ENCODE peak calls at places on chromosomes 4 and X, in ten cellular contexts. One of them, this sample, is unnamed.
A peak's percentile ranks its signal among the peaks of the same experiment; 100 is the strongest.

GRCh38 chr4:157221895-157222763 is 1.6 kb downstream of the GRIA2 start:
- DNase-seq in psoas muscle: no peak
- DNase-seq in endothelial cell of umbilical vein: peak; percentile 11
- DNase-seq in uterus: peak; percentile 52
- DNase-seq in suprapubic skin: no peak
- DNase-seq in IMR-90: no peak
- DNase-seq in thoracic aorta: no peak
- DNase-seq in ovary: no peak
- DNase-seq in upper lobe of left lung: no peak
- DNase-seq in upper lobe of right lung: no peak
- DNase-seq in this sample: peak; percentile 67

GRCh38 chr4:13990596-13991589 is 363.4 kb upstream of the BOD1L1 start:
- DNase-seq in psoas muscle: no peak
- DNase-seq in endothelial cell of umbilical vein: no peak
- DNase-seq in uterus: no peak
- DNase-seq in suprapubic skin: no peak
- DNase-seq in IMR-90: peak; percentile 25
- DNase-seq in thoracic aorta: no peak
- DNase-seq in ovary: no peak
- DNase-seq in upper lobe of left lung: peak; percentile 36
- DNase-seq in upper lobe of right lung: no peak
- DNase-seq in this sample: no peak

GRCh38 chrX:103688949-103689348 is 2.5 kb upstream of the MORF4L2 start:
- DNase-seq in psoas muscle: no peak
- DNase-seq in endothelial cell of umbilical vein: peak; percentile 29
- DNase-seq in uterus: no peak
- DNase-seq in suprapubic skin: no peak
- DNase-seq in IMR-90: peak; percentile 44
- DNase-seq in thoracic aorta: no peak
- DNase-seq in ovary: no peak
- DNase-seq in upper lobe of left lung: no peak
- DNase-seq in upper lobe of right lung: no peak
- DNase-seq in this sample: no peak

GRCh38 chr4:70564033-70564432 is 28.0 kb upstream of the AMBN start:
- DNase-seq in psoas muscle: no peak
- DNase-seq in endothelial cell of umbilical vein: no peak
- DNase-seq in uterus: no peak
- DNase-seq in suprapubic skin: no peak
- DNase-seq in IMR-90: no peak
- DNase-seq in thoracic aorta: no peak
- DNase-seq in ovary: no peak
- DNase-seq in upper lobe of left lung: no peak
- DNase-seq in upper lobe of right lung: no peak
- DNase-seq in this sample: no peak

GRCh38 chr4:150328496-150328895 is 250.3 kb downstream of the DCLK2 start:
- DNase-seq in psoas muscle: no peak
- DNase-seq in endothelial cell of umbilical vein: no peak
- DNase-seq in uterus: no peak
- DNase-seq in suprapubic skin: no peak
- DNase-seq in IMR-90: no peak
- DNase-seq in thoracic aorta: no peak
- DNase-seq in ovary: no peak
- DNase-seq in upper lobe of left lung: no peak
- DNase-seq in upper lobe of right lung: no peak
- DNase-seq in this sample: no peak

GRCh38 chr4:183716302-183716701 is 57.2 kb downstream of the TRAPPC11 start:
- DNase-seq in psoas muscle: no peak
- DNase-seq in endothelial cell of umbilical vein: no peak
- DNase-seq in uterus: no peak
- DNase-seq in suprapubic skin: no peak
- DNase-seq in IMR-90: no peak
- DNase-seq in thoracic aorta: no peak
- DNase-seq in ovary: no peak
- DNase-seq in upper lobe of left lung: no peak
- DNase-seq in upper lobe of right lung: no peak
- DNase-seq in this sample: no peak

GRCh38 chrX:137982791-137983190 is 416.9 kb downstream of the ZIC3 start:
- DNase-seq in psoas muscle: no peak
- DNase-seq in endothelial cell of umbilical vein: no peak
- DNase-seq in uterus: no peak
- DNase-seq in suprapubic skin: no peak
- DNase-seq in IMR-90: no peak
- DNase-seq in thoracic aorta: no peak
- DNase-seq in ovary: no peak
- DNase-seq in upper lobe of left lung: no peak
- DNase-seq in upper lobe of right lung: no peak
- DNase-seq in this sample: no peak

GRCh38 chrX:105822138-105823091 is at the start of gene NRK:
- DNase-seq in psoas muscle: peak; percentile 20
- DNase-seq in endothelial cell of umbilical vein: peak; percentile 31
- DNase-seq in uterus: peak; percentile 19
- DNase-seq in suprapubic skin: no peak
- DNase-seq in IMR-90: no peak
- DNase-seq in thoracic aorta: no peak
- DNase-seq in ovary: peak; percentile 71
- DNase-seq in upper lobe of left lung: no peak
- DNase-seq in upper lobe of right lung: peak; percentile 51
- DNase-seq in this sample: no peak

GRCh38 chrX:68647156-68647957 is at the start of gene STARD8:
- DNase-seq in psoas muscle: no peak
- DNase-seq in endothelial cell of umbilical vein: peak; percentile 57
- DNase-seq in uterus: peak; percentile 34
- DNase-seq in suprapubic skin: no peak
- DNase-seq in IMR-90: peak; percentile 45
- DNase-seq in thoracic aorta: peak; percentile 7
- DNase-seq in ovary: peak; percentile 37
- DNase-seq in upper lobe of left lung: peak; percentile 25
- DNase-seq in upper lobe of right lung: peak; percentile 61
- DNase-seq in this sample: no peak

GRCh38 chr4:10832989-10833635 is 148.5 kb upstream of the CLNK start:
- DNase-seq in psoas muscle: no peak
- DNase-seq in endothelial cell of umbilical vein: no peak
- DNase-seq in uterus: no peak
- DNase-seq in suprapubic skin: no peak
- DNase-seq in IMR-90: no peak
- DNase-seq in thoracic aorta: no peak
- DNase-seq in ovary: no peak
- DNase-seq in upper lobe of left lung: no peak
- DNase-seq in upper lobe of right lung: no peak
- DNase-seq in this sample: no peak

GRCh38 chr4:6875431-6875831 is 34.2 kb upstream of the TBC1D14 start:
- DNase-seq in psoas muscle: peak; percentile 78
- DNase-seq in endothelial cell of umbilical vein: no peak
- DNase-seq in uterus: no peak
- DNase-seq in suprapubic skin: no peak
- DNase-seq in IMR-90: no peak
- DNase-seq in thoracic aorta: no peak
- DNase-seq in ovary: no peak
- DNase-seq in upper lobe of left lung: peak; percentile 83
- DNase-seq in upper lobe of right lung: peak; percentile 79
- DNase-seq in this sample: no peak

GRCh38 chr4:70703695-70704332 is 15.5 kb downstream of the UTP3 start:
- DNase-seq in psoas muscle: no peak
- DNase-seq in endothelial cell of umbilical vein: peak; percentile 67
- DNase-seq in uterus: peak; percentile 24
- DNase-seq in suprapubic skin: no peak
- DNase-seq in IMR-90: peak; percentile 83
- DNase-seq in thoracic aorta: no peak
- DNase-seq in ovary: no peak
- DNase-seq in upper lobe of left lung: no peak
- DNase-seq in upper lobe of right lung: no peak
- DNase-seq in this sample: peak; percentile 37

GRCh38 chr4:123545569-123546122 is 149.1 kb downstream of the SPRY1 start:
- DNase-seq in psoas muscle: no peak
- DNase-seq in endothelial cell of umbilical vein: no peak
- DNase-seq in uterus: no peak
- DNase-seq in suprapubic skin: no peak
- DNase-seq in IMR-90: no peak
- DNase-seq in thoracic aorta: no peak
- DNase-seq in ovary: no peak
- DNase-seq in upper lobe of left lung: no peak
- DNase-seq in upper lobe of right lung: no peak
- DNase-seq in this sample: no peak

DNA sequence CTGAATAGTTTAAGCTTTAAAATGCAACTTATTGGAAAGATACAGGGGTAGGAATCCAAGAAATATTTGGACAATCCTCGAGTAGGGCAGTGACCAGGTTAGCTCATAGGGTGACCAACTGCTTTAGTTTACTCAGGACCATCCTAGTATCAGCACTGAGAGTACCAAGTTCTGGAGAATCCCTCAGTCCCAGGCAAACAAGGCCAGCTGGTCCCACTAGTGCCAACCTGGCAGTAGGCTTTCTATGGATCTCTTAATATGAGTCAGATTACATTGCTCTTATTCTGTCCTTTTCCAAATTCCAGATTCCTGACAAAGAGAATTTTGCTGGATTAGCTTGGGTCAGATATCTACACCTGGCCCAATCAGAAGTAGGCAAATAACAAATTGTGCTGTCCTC is 493.7 kb downstream of the KCNIP4 start:
- DNase-seq in psoas muscle: no peak
- DNase-seq in endothelial cell of umbilical vein: no peak
- DNase-seq in uterus: no peak
- DNase-seq in suprapubic skin: no peak
- DNase-seq in IMR-90: no peak
- DNase-seq in thoracic aorta: no peak
- DNase-seq in ovary: no peak
- DNase-seq in upper lobe of left lung: no peak
- DNase-seq in upper lobe of right lung: no peak
- DNase-seq in this sample: no peak
- TF ChIP-seq CTCF in psoas muscle: no peak
- TF ChIP-seq CTCF in endothelial cell of umbilical vein: no peak
- TF ChIP-seq CTCF in uterus: no peak
- TF ChIP-seq CTCF in suprapubic skin: no peak
- TF ChIP-seq CTCF in IMR-90: no peak
- TF ChIP-seq CTCF in thoracic aorta: no peak
- TF ChIP-seq CTCF in ovary: no peak
- TF ChIP-seq CTCF in upper lobe of left lung: no peak
- TF ChIP-seq CTCF in upper lobe of right lung: no peak
- TF ChIP-seq CTCF in this sample: no peak

GRCh38 chr4:3369781-3370660 is 71.7 kb upstream of the HGFAC start:
- DNase-seq in psoas muscle: no peak
- DNase-seq in endothelial cell of umbilical vein: peak; percentile 83
- DNase-seq in uterus: peak; percentile 56
- DNase-seq in suprapubic skin: no peak
- DNase-seq in IMR-90: peak; percentile 94
- DNase-seq in thoracic aorta: no peak
- DNase-seq in ovary: peak; percentile 54
- DNase-seq in upper lobe of left lung: peak; percentile 53
- DNase-seq in upper lobe of right lung: no peak
- DNase-seq in this sample: peak; percentile 53
- H3K27ac ChIP-seq in psoas muscle: peak overlapping the region; percentile 6
- H3K27ac ChIP-seq in endothelial cell of umbilical vein: peak overlapping the region; percentile 72
- H3K27ac ChIP-seq in uterus: no peak overlapping the region
- H3K27ac ChIP-seq in suprapubic skin: no peak overlapping the region
- H3K27ac ChIP-seq in IMR-90: no peak overlapping the region
- H3K27ac ChIP-seq in thoracic aorta: no peak overlapping the region
- H3K27ac ChIP-seq in ovary: no peak overlapping the region
- H3K27ac ChIP-seq in upper lobe of left lung: peak overlapping the region; percentile 62
- H3K27ac ChIP-seq in upper lobe of right lung: peak overlapping the region; percentile 56
- H3K27ac ChIP-seq in this sample: peak overlapping the region; percentile 59

DNA sequence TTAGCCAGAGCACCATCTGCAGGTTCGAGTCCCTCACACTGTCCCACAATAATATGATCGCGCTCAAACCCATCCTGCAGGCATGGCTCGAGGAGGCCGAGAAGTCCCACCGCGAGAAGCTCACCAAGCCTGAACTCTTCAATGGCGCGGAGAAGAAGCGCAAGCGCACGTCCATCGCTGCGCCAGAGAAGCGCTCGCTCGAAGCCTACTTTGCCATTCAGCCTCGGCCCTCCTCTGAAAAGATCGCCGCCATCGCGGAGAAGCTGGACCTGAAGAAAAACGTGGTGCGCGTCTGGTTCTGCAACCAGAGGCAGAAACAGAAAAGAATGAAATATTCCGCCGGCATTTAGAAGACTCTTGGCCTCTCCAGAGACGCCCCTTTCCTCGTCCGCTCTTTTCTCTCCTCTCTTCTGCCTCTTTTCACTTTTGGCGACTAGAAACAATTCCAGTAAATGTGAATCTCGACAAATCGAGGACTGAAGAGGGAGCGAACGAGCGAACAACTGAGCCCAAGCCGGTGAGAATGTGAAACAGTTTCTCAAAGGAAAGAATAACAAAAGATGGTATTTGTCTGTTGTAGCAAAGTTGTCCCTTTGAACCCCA is 1.9 kb downstream of the POU4F2 start:
- DNase-seq in psoas muscle: no peak
- DNase-seq in endothelial cell of umbilical vein: no peak
- DNase-seq in uterus: no peak
- DNase-seq in suprapubic skin: no peak
- DNase-seq in IMR-90: no peak
- DNase-seq in thoracic aorta: no peak
- DNase-seq in ovary: no peak
- DNase-seq in upper lobe of left lung: no peak
- DNase-seq in upper lobe of right lung: no peak
- DNase-seq in this sample: no peak
- TF ChIP-seq CTCF in psoas muscle: no peak
- TF ChIP-seq CTCF in endothelial cell of umbilical vein: no peak
- TF ChIP-seq CTCF in uterus: no peak
- TF ChIP-seq CTCF in suprapubic skin: no peak
- TF ChIP-seq CTCF in IMR-90: no peak
- TF ChIP-seq CTCF in thoracic aorta: no peak
- TF ChIP-seq CTCF in ovary: no peak
- TF ChIP-seq CTCF in upper lobe of left lung: no peak
- TF ChIP-seq CTCF in upper lobe of right lung: no peak
- TF ChIP-seq CTCF in this sample: no peak

GRCh38 chr4:40612831-40613230 is 16.8 kb downstream of the RBM47 start:
- DNase-seq in psoas muscle: no peak
- DNase-seq in endothelial cell of umbilical vein: no peak
- DNase-seq in uterus: no peak
- DNase-seq in suprapubic skin: no peak
- DNase-seq in IMR-90: no peak
- DNase-seq in thoracic aorta: no peak
- DNase-seq in ovary: no peak
- DNase-seq in upper lobe of left lung: no peak
- DNase-seq in upper lobe of right lung: no peak
- DNase-seq in this sample: no peak

GRCh38 chr4:40613456-40613855 is 16.2 kb downstream of the RBM47 start:
- DNase-seq in psoas muscle: no peak
- DNase-seq in endothelial cell of umbilical vein: no peak
- DNase-seq in uterus: no peak
- DNase-seq in suprapubic skin: no peak
- DNase-seq in IMR-90: peak; percentile 79
- DNase-seq in thoracic aorta: no peak
- DNase-seq in ovary: no peak
- DNase-seq in upper lobe of left lung: no peak
- DNase-seq in upper lobe of right lung: no peak
- DNase-seq in this sample: no peak

GRCh38 chr4:40606239-40606767 is 23.4 kb downstream of the RBM47 start:
- DNase-seq in psoas muscle: no peak
- DNase-seq in endothelial cell of umbilical vein: no peak
- DNase-seq in uterus: no peak
- DNase-seq in suprapubic skin: no peak
- DNase-seq in IMR-90: no peak
- DNase-seq in thoracic aorta: no peak
- DNase-seq in ovary: no peak
- DNase-seq in upper lobe of left lung: no peak
- DNase-seq in upper lobe of right lung: no peak
- DNase-seq in this sample: no peak

GRCh38 chr4:40607224-40607623 is 22.4 kb downstream of the RBM47 start:
- DNase-seq in psoas muscle: no peak
- DNase-seq in endothelial cell of umbilical vein: no peak
- DNase-seq in uterus: no peak
- DNase-seq in suprapubic skin: no peak
- DNase-seq in IMR-90: peak; percentile 27
- DNase-seq in thoracic aorta: no peak
- DNase-seq in ovary: no peak
- DNase-seq in upper lobe of left lung: no peak
- DNase-seq in upper lobe of right lung: no peak
- DNase-seq in this sample: no peak

GRCh38 chr4:40608628-40609027 is 21.0 kb downstream of the RBM47 start:
- DNase-seq in psoas muscle: no peak
- DNase-seq in endothelial cell of umbilical vein: no peak
- DNase-seq in uterus: no peak
- DNase-seq in suprapubic skin: no peak
- DNase-seq in IMR-90: peak; percentile 44
- DNase-seq in thoracic aorta: no peak
- DNase-seq in ovary: no peak
- DNase-seq in upper lobe of left lung: no peak
- DNase-seq in upper lobe of right lung: no peak
- DNase-seq in this sample: no peak
- H3K27ac ChIP-seq in psoas muscle: no peak overlapping the region
- H3K27ac ChIP-seq in endothelial cell of umbilical vein: no peak overlapping the region
- H3K27ac ChIP-seq in uterus: no peak overlapping the region
- H3K27ac ChIP-seq in suprapubic skin: no peak overlapping the region
- H3K27ac ChIP-seq in IMR-90: no peak overlapping the region
- H3K27ac ChIP-seq in thoracic aorta: no peak overlapping the region
- H3K27ac ChIP-seq in ovary: no peak overlapping the region
- H3K27ac ChIP-seq in upper lobe of left lung: no peak overlapping the region
- H3K27ac ChIP-seq in upper lobe of right lung: no peak overlapping the region
- H3K27ac ChIP-seq in this sample: no peak overlapping the region